ENCODE peak calls at places on chromosomes 13 and 19, in eight cellular contexts. U is fibroblast of villous mesenchyme; O is NCI-H1417; E is HAP-1; K is AG04450; X is stimulated activated CD8-positive, alpha-beta memory T cell treated with anti-CD3 and anti-CD28 coated beads, Interleukin-7, amount 100 ng/mL, for 1 hour; Q is anterior cingulate cortex; W is activated naive CD8-positive, alpha-beta T cell treated with anti-CD3 and anti-CD28 coated beads for 36 hours. Y is an unnamed sample.

GRCh38 chr13:111492341-111492945 is 172.0 kb downstream of the TEX29 start:
- DNase-seq in U (no peak), K (no peak), E (no peak), Q (no peak), O (peak), W (no peak), X (no peak), Y (no peak)

GRCh38 chr13:42969558-42970172 is 22.4 kb downstream of the EPSTI1 start:
- DNase-seq in O (peak), U (peak), W (peak), X (peak), Q (peak), E (peak), K (no peak), Y (peak)

GRCh38 chr19:48745208-48745995 is 1.3 kb downstream of the IZUMO1 start:
- DNase-seq in K (no peak), Q (peak), O (peak), U (peak), W (peak), X (no peak), E (peak), Y (peak)

GRCh38 chr13:74056829-74057564 is 77.2 kb downstream of the KLF12 start:
- DNase-seq in U (no peak), E (peak), K (no peak), Q (no peak), X (no peak), W (no peak), O (peak), Y (no peak)

GRCh38 chr19:35903550-35904179 is 1.3 kb downstream of the HCST start:
- DNase-seq in O (peak), E (peak), Q (peak), K (no peak), U (peak), W (peak), X (peak), Y (peak)

GRCh38 chr19:33248553-33248953 is 22.9 kb upstream of the SLC7A10 start:
- DNase-seq in Q (no peak), W (no peak), E (no peak), U (no peak), X (no peak), O (no peak), K (no peak), Y (no peak)

GRCh38 chr19:4930664-4931063 is 21.4 kb downstream of the UHRF1 start:
- DNase-seq in K (no peak), E (no peak), O (no peak), W (no peak), U (peak), Q (no peak), X (no peak), Y (no peak)

GRCh38 chr19:34134190-34135032 is 37.9 kb upstream of the LSM14A start:
- DNase-seq in U (peak), O (peak), X (peak), Q (peak), W (peak), K (peak), E (peak), Y (peak)

GRCh38 chr19:44648536-44649370 is 5.0 kb downstream of the PVR start:
- DNase-seq in W (no peak), U (peak), K (no peak), X (no peak), Q (no peak), O (no peak), E (no peak), Y (no peak)

GRCh38 chr19:17332677-17333581 is 1.7 kb downstream of the ANO8 start:
- DNase-seq in X (no peak), E (peak), U (peak), K (no peak), O (peak), W (peak), Q (no peak), Y (peak)

GRCh38 chr13:98022210-98022609 is 68.7 kb downstream of the IPO5 start:
- DNase-seq in U (peak), O (no peak), W (no peak), K (peak), X (no peak), Q (peak), E (no peak), Y (no peak)

GRCh38 chr19:40398417-40399056 is 8.6 kb upstream of the HIPK4 start:
- DNase-seq in U (no peak), X (peak), O (peak), W (peak), K (no peak), Q (no peak), E (peak), Y (no peak)

GRCh38 chr13:93227906-93228801 is 1.5 kb downstream of the GPC6 start:
- DNase-seq in U (peak), W (no peak), Q (peak), O (peak), X (no peak), E (peak), K (no peak), Y (no peak)

GRCh38 chr13:60759499-60759898 is 362.5 kb downstream of the TDRD3 start:
- DNase-seq in X (no peak), Q (no peak), K (no peak), O (no peak), U (no peak), E (peak), W (no peak), Y (no peak)

GRCh38 chr13:101869553-101869952 is 417.1 kb downstream of the ITGBL1 start:
- DNase-seq in O (peak), E (no peak), U (peak), Q (no peak), K (no peak), X (no peak), W (no peak), Y (no peak)

GRCh38 chr19:33064117-33064777 is 441 bp downstream of the RHPN2 start:
- DNase-seq in O (peak), U (peak), Q (no peak), E (peak), W (peak), X (no peak), K (no peak), Y (no peak)

GRCh38 chr19:3981373-3981735 is 3.9 kb downstream of the EEF2 start:
- DNase-seq in E (peak), W (no peak), U (no peak), O (peak), Q (no peak), X (no peak), K (no peak), Y (no peak)